ENCODE peak calls at places on chromosomes 16 and 17, in four cellular contexts. One of them, this sample, is unnamed.

GRCh38 chr16:4788489-4788889 is 344 bp upstream of the SEPTIN12 start:
- DNase-seq in lower leg skin: no peak
- DNase-seq in transverse colon: no peak
- DNase-seq in suprapubic skin: no peak
- DNase-seq in this sample: no peak

GRCh38 chr17:43917348-43918025 is 10.2 kb upstream of the MPP2 start:
- DNase-seq in suprapubic skin: no peak
- DNase-seq in transverse colon: peak
- DNase-seq in lower leg skin: no peak
- DNase-seq in this sample: peak

GRCh38 chr17:72996791-72997190 is 95.7 kb downstream of the SLC39A11 start:
- DNase-seq in transverse colon: no peak
- DNase-seq in suprapubic skin: no peak
- DNase-seq in lower leg skin: no peak
- DNase-seq in this sample: no peak

GRCh38 chr16:6937641-6938040 is 395.0 kb upstream of the RBFOX1 start:
- DNase-seq in suprapubic skin: no peak
- DNase-seq in transverse colon: no peak
- DNase-seq in lower leg skin: no peak
- DNase-seq in this sample: no peak

GRCh38 chr16:85243312-85243711 is 131.0 kb upstream of the CIBAR2 start:
- DNase-seq in transverse colon: no peak
- DNase-seq in lower leg skin: no peak
- DNase-seq in suprapubic skin: no peak
- DNase-seq in this sample: no peak

GRCh38 chr17:57350266-57350665 is 93.9 kb downstream of the MSI2 start:
- DNase-seq in transverse colon: no peak
- DNase-seq in lower leg skin: no peak
- DNase-seq in suprapubic skin: no peak
- DNase-seq in this sample: no peak

GRCh38 chr17:44961921-44962350 is 6.2 kb downstream of the C1QL1 start:
- DNase-seq in transverse colon: no peak
- DNase-seq in lower leg skin: no peak
- DNase-seq in suprapubic skin: no peak
- DNase-seq in this sample: no peak

GRCh38 chr16:22397459-22397858 is 23.0 kb upstream of the CDR2 start:
- DNase-seq in transverse colon: no peak
- DNase-seq in lower leg skin: no peak
- DNase-seq in suprapubic skin: no peak
- DNase-seq in this sample: no peak

GRCh38 chr16:55501549-55502322 is 7.1 kb upstream of the LPCAT2 start:
- DNase-seq in transverse colon: peak
- DNase-seq in lower leg skin: no peak
- DNase-seq in suprapubic skin: no peak
- DNase-seq in this sample: no peak

GRCh38 chr17:37848690-37849616 is 75.3 kb upstream of the TBC1D3K start:
- DNase-seq in lower leg skin: no peak
- DNase-seq in suprapubic skin: peak
- DNase-seq in transverse colon: no peak
- DNase-seq in this sample: peak

GRCh38 chr17:19724501-19725420 is 8.4 kb upstream of the SLC47A2 start:
- DNase-seq in transverse colon: peak
- DNase-seq in suprapubic skin: peak
- DNase-seq in lower leg skin: peak
- DNase-seq in this sample: peak

GRCh38 chr17:67829331-67829730 is 4.0 kb downstream of the BPTF start:
- DNase-seq in transverse colon: no peak
- DNase-seq in lower leg skin: no peak
- DNase-seq in suprapubic skin: no peak
- DNase-seq in this sample: peak

GRCh38 chr16:85625053-85625452 is 11.9 kb downstream of the GSE1 start:
- DNase-seq in suprapubic skin: no peak
- DNase-seq in transverse colon: no peak
- DNase-seq in lower leg skin: no peak
- DNase-seq in this sample: no peak

GRCh38 chr17:16449121-16449570 is 33.8 kb downstream of the TRPV2 start:
- DNase-seq in transverse colon: no peak
- DNase-seq in lower leg skin: no peak
- DNase-seq in suprapubic skin: no peak
- DNase-seq in this sample: no peak

GRCh38 chr17:21374455-21375161 is 1.5 kb upstream of the KCNJ12 start:
- DNase-seq in transverse colon: no peak
- DNase-seq in suprapubic skin: no peak
- DNase-seq in lower leg skin: no peak
- DNase-seq in this sample: peak

GRCh38 chr16:77009453-77009852 is 181.5 kb upstream of the MON1B start:
- DNase-seq in lower leg skin: no peak
- DNase-seq in suprapubic skin: no peak
- DNase-seq in transverse colon: no peak
- DNase-seq in this sample: no peak

GRCh38 chr17:46950997-46951621 is 27.9 kb downstream of the RPRML start:
- DNase-seq in transverse colon: no peak
- DNase-seq in suprapubic skin: no peak
- DNase-seq in lower leg skin: no peak
- DNase-seq in this sample: no peak

GRCh38 chr17:35849469-35850348 is 19.0 kb downstream of the HEATR9 start:
- DNase-seq in transverse colon: peak
- DNase-seq in lower leg skin: no peak
- DNase-seq in suprapubic skin: no peak
- DNase-seq in this sample: peak

GRCh38 chr17:38871992-38872605 is 2.2 kb downstream of the LASP1 start:
- DNase-seq in suprapubic skin: no peak
- DNase-seq in transverse colon: no peak
- DNase-seq in lower leg skin: no peak
- DNase-seq in this sample: no peak

GRCh38 chr17:2235792-2236365 is 67.7 kb downstream of the SMG6 start:
- DNase-seq in transverse colon: no peak
- DNase-seq in lower leg skin: peak
- DNase-seq in suprapubic skin: no peak
- DNase-seq in this sample: no peak

GRCh38 chr16:72291531-72291981 is 119.6 kb upstream of the PMFBP1 start:
- DNase-seq in suprapubic skin: no peak
- DNase-seq in lower leg skin: no peak
- DNase-seq in transverse colon: no peak
- DNase-seq in this sample: no peak

GRCh38 chr17:17836818-17837379 is at the start of gene SREBF1:
- DNase-seq in suprapubic skin: peak
- DNase-seq in transverse colon: peak
- DNase-seq in lower leg skin: no peak
- DNase-seq in this sample: peak

GRCh38 chr16:57764341-57765159 is 29.0 kb downstream of the KATNB1 start:
- DNase-seq in lower leg skin: no peak
- DNase-seq in transverse colon: no peak
- DNase-seq in suprapubic skin: no peak
- DNase-seq in this sample: peak

GRCh38 chr17:43814714-43815113 is 18.2 kb downstream of the MPP3 start:
- DNase-seq in transverse colon: no peak
- DNase-seq in lower leg skin: no peak
- DNase-seq in suprapubic skin: no peak
- DNase-seq in this sample: no peak

GRCh38 chr17:77410470-77410869 is 269.7 kb downstream of the SEC14L1 start:
- DNase-seq in lower leg skin: no peak
- DNase-seq in transverse colon: no peak
- DNase-seq in suprapubic skin: no peak
- DNase-seq in this sample: no peak

GRCh38 chr17:51217946-51218345 is 41.9 kb downstream of the MBTD1 start:
- DNase-seq in transverse colon: no peak
- DNase-seq in suprapubic skin: no peak
- DNase-seq in lower leg skin: no peak
- DNase-seq in this sample: no peak
- TF ChIP-seq CTCF in transverse colon: no peak
- TF ChIP-seq CTCF in suprapubic skin: no peak
- TF ChIP-seq CTCF in lower leg skin: no peak
- TF ChIP-seq CTCF in this sample: no peak

GRCh38 chr16:2476345-2476720 is 1.4 kb downstream of the TBC1D24 start:
- DNase-seq in transverse colon: no peak
- DNase-seq in suprapubic skin: no peak
- DNase-seq in lower leg skin: no peak
- DNase-seq in this sample: no peak

GRCh38 chr16:2473999-2474876 is 689 bp upstream of the TBC1D24 start:
- DNase-seq in suprapubic skin: no peak
- DNase-seq in transverse colon: peak
- DNase-seq in lower leg skin: no peak
- DNase-seq in this sample: peak

GRCh38 chr16:2474877-2475412 is at the start of gene TBC1D24:
- DNase-seq in transverse colon: peak
- DNase-seq in lower leg skin: peak
- DNase-seq in suprapubic skin: no peak
- DNase-seq in this sample: peak

GRCh38 chr16:2476741-2477140 is 1.8 kb downstream of the TBC1D24 start:
- DNase-seq in transverse colon: no peak
- DNase-seq in suprapubic skin: no peak
- DNase-seq in lower leg skin: no peak
- DNase-seq in this sample: no peak

DNA sequence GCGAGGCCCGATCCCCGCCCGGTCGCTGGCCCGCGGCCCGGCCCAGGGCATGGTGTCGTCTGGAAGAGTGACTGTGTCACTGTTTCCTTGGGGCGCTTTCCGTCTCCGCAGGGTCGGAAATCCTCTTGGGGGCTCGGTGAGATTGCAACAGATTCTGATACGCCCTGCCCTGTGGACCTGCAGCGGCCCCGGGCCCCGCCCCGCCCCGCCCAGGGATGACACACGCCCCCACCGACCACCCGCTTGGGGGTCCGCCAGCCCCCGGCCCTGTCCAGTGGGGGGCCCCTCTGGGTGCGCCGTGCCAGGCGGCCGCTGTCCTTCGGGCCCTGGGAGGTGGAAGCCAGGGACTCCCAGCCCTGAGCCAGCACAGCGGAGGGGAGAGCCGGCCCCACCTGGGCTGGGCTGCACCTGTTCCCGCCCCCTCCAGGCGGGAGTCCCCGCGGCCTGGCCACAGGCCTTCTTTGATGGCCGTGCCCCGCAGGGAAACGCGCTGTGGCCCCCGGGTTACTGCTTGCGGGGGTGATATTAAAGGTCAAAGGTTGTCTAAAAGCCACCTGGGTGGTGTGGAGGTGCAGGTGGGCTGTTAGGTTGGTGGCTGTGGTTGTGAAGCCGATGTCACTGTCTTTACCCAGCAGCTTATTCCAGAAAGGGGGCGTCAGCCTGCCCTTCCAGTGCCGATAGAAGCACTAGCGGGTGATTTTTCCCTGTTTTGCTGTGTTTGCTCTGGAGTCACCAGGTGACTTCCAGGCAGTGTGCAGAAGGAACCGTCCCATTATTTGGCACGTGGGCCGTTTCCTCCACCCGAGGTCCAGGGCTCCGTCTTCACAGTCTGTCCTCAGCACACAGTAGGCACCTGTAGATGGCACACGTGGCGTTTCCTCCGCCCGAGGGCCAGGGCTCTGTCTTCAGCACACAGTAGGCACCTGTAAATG is 752 bp downstream of the TBC1D24 start:
- DNase-seq in lower leg skin: no peak
- DNase-seq in transverse colon: peak
- DNase-seq in suprapubic skin: no peak
- DNase-seq in this sample: peak
- H3K4me3 ChIP-seq in lower leg skin: peak
- H3K4me3 ChIP-seq in transverse colon: peak
- H3K4me3 ChIP-seq in suprapubic skin: peak
- H3K4me3 ChIP-seq in this sample: peak

GRCh38 chr16:87927195-87927562 is 9.2 kb downstream of the CA5A start:
- DNase-seq in transverse colon: no peak
- DNase-seq in lower leg skin: no peak
- DNase-seq in suprapubic skin: no peak
- DNase-seq in this sample: no peak
- TF ChIP-seq CTCF in transverse colon: no peak
- TF ChIP-seq CTCF in lower leg skin: no peak
- TF ChIP-seq CTCF in suprapubic skin: no peak
- TF ChIP-seq CTCF in this sample: no peak

GRCh38 chr16:50880926-50881325 is 139.0 kb downstream of the CYLD start:
- DNase-seq in transverse colon: no peak
- DNase-seq in lower leg skin: no peak
- DNase-seq in suprapubic skin: no peak
- DNase-seq in this sample: no peak

GRCh38 chr16:50881331-50881830 is 139.5 kb downstream of the CYLD start:
- DNase-seq in suprapubic skin: no peak
- DNase-seq in lower leg skin: no peak
- DNase-seq in transverse colon: no peak
- DNase-seq in this sample: no peak

GRCh38 chr16:50878536-50878935 is 136.7 kb downstream of the CYLD start:
- DNase-seq in lower leg skin: no peak
- DNase-seq in transverse colon: no peak
- DNase-seq in suprapubic skin: no peak
- DNase-seq in this sample: no peak

GRCh38 chr16:50878966-50879615 is 137.2 kb downstream of the CYLD start:
- DNase-seq in transverse colon: no peak
- DNase-seq in suprapubic skin: no peak
- DNase-seq in lower leg skin: no peak
- DNase-seq in this sample: no peak

DNA sequence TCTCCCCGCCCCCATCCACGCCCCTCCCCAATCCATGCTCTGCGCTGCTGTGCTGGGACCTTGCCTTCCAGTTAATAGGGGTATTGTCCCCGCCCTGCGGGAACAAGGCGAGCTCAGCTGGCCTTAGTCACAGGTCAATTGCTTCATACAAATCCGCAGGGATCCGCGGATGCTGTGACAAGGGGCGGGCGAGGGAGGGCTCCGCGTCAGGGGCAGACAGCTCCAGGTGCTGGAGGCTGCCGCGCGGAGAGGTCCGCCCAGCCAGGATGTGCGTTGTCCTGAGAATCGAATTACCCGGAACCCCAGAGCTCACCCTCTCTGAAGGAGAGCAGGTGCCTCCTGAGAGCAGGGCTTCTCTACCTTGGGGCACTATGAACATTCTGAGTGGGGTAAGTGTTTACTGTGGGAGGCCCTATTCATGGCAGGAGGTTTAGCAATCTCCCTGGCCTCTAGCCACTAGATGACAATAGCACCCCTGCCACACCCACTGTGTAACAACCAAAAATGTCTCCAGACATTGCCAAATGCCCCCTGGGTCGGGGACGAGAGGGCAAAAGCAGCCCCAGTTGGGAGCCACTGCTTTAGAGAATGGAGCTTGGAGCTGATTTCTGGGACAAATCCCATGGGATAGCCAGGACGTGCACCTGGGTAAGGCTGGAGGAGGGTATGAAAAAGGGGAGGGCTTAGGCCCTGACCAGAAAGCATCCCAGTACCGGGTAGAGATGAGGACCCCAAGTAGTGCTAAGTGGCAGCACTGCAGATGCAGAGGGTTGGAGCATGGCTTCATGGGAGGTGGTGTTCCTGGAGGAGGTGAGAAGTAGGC is 138.2 kb downstream of the CYLD start:
- DNase-seq in lower leg skin: no peak
- DNase-seq in transverse colon: no peak
- DNase-seq in suprapubic skin: no peak
- DNase-seq in this sample: no peak
- H3K4me3 ChIP-seq in lower leg skin: no peak
- H3K4me3 ChIP-seq in transverse colon: no peak
- H3K4me3 ChIP-seq in suprapubic skin: no peak
- H3K4me3 ChIP-seq in this sample: no peak

GRCh38 chr17:40404003-40404402 is 13.7 kb downstream of the TOP2A start:
- DNase-seq in lower leg skin: no peak
- DNase-seq in transverse colon: no peak
- DNase-seq in suprapubic skin: no peak
- DNase-seq in this sample: no peak

GRCh38 chr17:40402668-40403067 is 15.0 kb downstream of the TOP2A start:
- DNase-seq in lower leg skin: no peak
- DNase-seq in suprapubic skin: no peak
- DNase-seq in transverse colon: no peak
- DNase-seq in this sample: no peak

GRCh38 chr17:40399185-40399584 is 18.5 kb downstream of the TOP2A start:
- DNase-seq in transverse colon: no peak
- DNase-seq in suprapubic skin: no peak
- DNase-seq in lower leg skin: no peak
- DNase-seq in this sample: peak
- TF ChIP-seq CTCF in transverse colon: peak
- TF ChIP-seq CTCF in suprapubic skin: peak
- TF ChIP-seq CTCF in lower leg skin: no peak
- TF ChIP-seq CTCF in this sample: peak

This sample was measured in GM12865.